ENCODE peak calls at places on chromosomes 12 and 14, in seven cellular contexts. F, U, M, N, G, X and Y are unnamed samples.

GRCh38 chr12:95003213-95003920 is at the start of gene NDUFA12:
- DNase-seq in F (peak; percentile 98), U (peak; percentile 96), M (peak; percentile 97), N (peak; percentile 87), G (peak; percentile 96), X (peak; percentile 95), Y (peak; percentile 94)

GRCh38 chr12:96274331-96274730 is 80.2 kb downstream of the ELK3 start:
- DNase-seq in F (peak; percentile 76), U (no peak), M (no peak), N (no peak), G (no peak), X (no peak), Y (no peak)

GRCh38 chr12:30846776-30847175 is 79.8 kb upstream of the TSPAN11 start:
- DNase-seq in F (no peak), U (no peak), M (no peak), N (no peak), G (no peak), X (no peak), Y (no peak)

GRCh38 chr12:107310621-107311020 is 217.3 kb upstream of the CRY1 start:
- DNase-seq in F (no peak), U (no peak), M (no peak), N (no peak), G (no peak), X (no peak), Y (no peak)

GRCh38 chr14:66842911-66843572 is 335.1 kb downstream of the GPHN start:
- DNase-seq in F (no peak), U (no peak), M (no peak), N (no peak), G (no peak), X (no peak), Y (no peak)

GRCh38 chr14:85416771-85417170 is 113.2 kb upstream of the FLRT2 start:
- DNase-seq in F (peak; percentile 87), U (peak; percentile 80), M (no peak), N (no peak), G (no peak), X (no peak), Y (no peak)

GRCh38 chr12:45435945-45436710 is 220.2 kb downstream of the ANO6 start:
- DNase-seq in F (no peak), U (no peak), M (no peak), N (no peak), G (no peak), X (no peak), Y (peak; percentile 25)

GRCh38 chr14:100901391-100902183 is 1.9 kb downstream of the RTL1 start:
- DNase-seq in F (no peak), U (no peak), M (no peak), N (no peak), G (peak; percentile 44), X (no peak), Y (no peak)

GRCh38 chr14:35196571-35196970 is 74.2 kb downstream of the PRORP start:
- DNase-seq in F (no peak), U (no peak), M (peak; percentile 42), N (no peak), G (no peak), X (no peak), Y (no peak)